ENCODE peak calls at places on chromosomes 5 and 9, in six cellular contexts. Y, Z, E, Q, J and M are unnamed samples.
A peak's percentile ranks its signal among the peaks of the same experiment; 100 is the strongest.

GRCh38 chr5:137935190-137935589 is 45.9 kb downstream of the PKD2L2 start:
- DNase-seq in Y (no peak), Z (no peak), E (no peak), Q (no peak), J (no peak), M (no peak)

GRCh38 chr5:105475401-105475800 is 1912.8 kb upstream of the NUDT12 start:
- DNase-seq in Y (no peak), Z (no peak), E (no peak), Q (no peak), J (no peak), M (no peak)

GRCh38 chr5:29208026-29208425 is 1985.5 kb upstream of the CDH6 start:
- DNase-seq in Y (no peak), Z (no peak), E (no peak), Q (no peak), J (no peak), M (no peak)

GRCh38 chr5:132774406-132774805 is 2.6 kb downstream of the SEPTIN8 start:
- DNase-seq in Y (no peak), Z (no peak), E (no peak), Q (no peak), J (no peak), M (no peak)

GRCh38 chr5:74966151-74967050 is 86.0 kb downstream of the GCNT4 start:
- DNase-seq in Y (no peak), Z (no peak), E (no peak), Q (no peak), J (peak; percentile 71), M (no peak)

GRCh38 chr5:150136841-150137167 is 18.8 kb downstream of the PDGFRB start:
- DNase-seq in Y (no peak), Z (no peak), E (no peak), Q (no peak), J (no peak), M (no peak)

GRCh38 chr5:118952992-118953651 is 35.2 kb downstream of the DTWD2 start:
- DNase-seq in Y (no peak), Z (no peak), E (no peak), Q (no peak), J (no peak), M (no peak)

GRCh38 chr9:35829764-35830096 is 702 bp downstream of the TMEM8B start:
- DNase-seq in Y (no peak), Z (no peak), E (no peak), Q (no peak), J (no peak), M (no peak)

GRCh38 chr5:33964132-33964531 is 20.4 kb downstream of the SLC45A2 start:
- DNase-seq in Y (no peak), Z (no peak), E (no peak), Q (no peak), J (no peak), M (no peak)

GRCh38 chr5:96709152-96709821 is 47.1 kb downstream of the CAST start:
- DNase-seq in Y (no peak), Z (peak; percentile 74), E (no peak), Q (no peak), J (no peak), M (no peak)

GRCh38 chr5:94540856-94541494 is 77.4 kb downstream of the KIAA0825 start:
- DNase-seq in Y (no peak), Z (no peak), E (no peak), Q (no peak), J (no peak), M (no peak)

GRCh38 chr5:147689436-147689835 is 93.1 kb downstream of the JAKMIP2 start:
- DNase-seq in Y (no peak), Z (peak; percentile 71), E (no peak), Q (no peak), J (no peak), M (no peak)

GRCh38 chr5:58458851-58459275 is 1.0 kb downstream of the PLK2 start:
- DNase-seq in Y (no peak), Z (peak; percentile 22), E (no peak), Q (no peak), J (no peak), M (no peak)
- H3K27ac ChIP-seq in Y (peak overlapping the region; percentile 97), Z (peak overlapping the region; percentile 91), E (no peak overlapping the region), Q (peak overlapping the region; percentile 95), J (peak overlapping the region; percentile 93), M (peak overlapping the region; percentile 98)

GRCh38 chr9:134371731-134372130 is 45.5 kb downstream of the RXRA start:
- DNase-seq in Y (no peak), Z (no peak), E (no peak), Q (peak; percentile 95), J (peak; percentile 56), M (peak; percentile 49)
- H3K27ac ChIP-seq in Y (peak overlapping the region; percentile 81), Z (no peak overlapping the region), E (no peak overlapping the region), Q (peak overlapping the region; percentile 92), J (peak overlapping the region; percentile 88), M (peak overlapping the region; percentile 96)

DNA sequence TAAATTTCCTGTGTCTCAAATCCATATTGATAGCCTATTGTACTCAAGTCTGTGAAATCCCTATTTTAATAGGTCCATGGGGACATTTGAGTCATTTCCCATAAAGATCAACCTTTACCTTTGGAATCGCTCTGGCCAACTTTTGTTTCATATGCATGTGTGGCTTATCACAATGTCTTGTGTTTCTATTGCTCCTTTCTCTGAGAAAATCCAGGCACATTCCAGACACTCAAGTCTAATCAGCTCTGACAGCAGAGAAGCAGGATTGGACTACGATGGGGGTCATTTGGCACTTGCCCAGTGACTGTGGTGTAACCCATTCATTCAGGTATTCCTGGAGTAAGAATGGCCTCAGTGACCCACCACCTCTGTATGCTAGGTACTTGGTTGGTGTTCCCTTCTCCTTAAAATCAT is 48.4 kb downstream of the ACTBL2 start:
- DNase-seq in Y (no peak), Z (no peak), E (no peak), Q (no peak), J (no peak), M (no peak)
- H3K27ac ChIP-seq in Y (no peak overlapping the region), Z (no peak overlapping the region), E (no peak overlapping the region), Q (no peak overlapping the region), J (peak overlapping the region; percentile 66), M (no peak overlapping the region)

DNA sequence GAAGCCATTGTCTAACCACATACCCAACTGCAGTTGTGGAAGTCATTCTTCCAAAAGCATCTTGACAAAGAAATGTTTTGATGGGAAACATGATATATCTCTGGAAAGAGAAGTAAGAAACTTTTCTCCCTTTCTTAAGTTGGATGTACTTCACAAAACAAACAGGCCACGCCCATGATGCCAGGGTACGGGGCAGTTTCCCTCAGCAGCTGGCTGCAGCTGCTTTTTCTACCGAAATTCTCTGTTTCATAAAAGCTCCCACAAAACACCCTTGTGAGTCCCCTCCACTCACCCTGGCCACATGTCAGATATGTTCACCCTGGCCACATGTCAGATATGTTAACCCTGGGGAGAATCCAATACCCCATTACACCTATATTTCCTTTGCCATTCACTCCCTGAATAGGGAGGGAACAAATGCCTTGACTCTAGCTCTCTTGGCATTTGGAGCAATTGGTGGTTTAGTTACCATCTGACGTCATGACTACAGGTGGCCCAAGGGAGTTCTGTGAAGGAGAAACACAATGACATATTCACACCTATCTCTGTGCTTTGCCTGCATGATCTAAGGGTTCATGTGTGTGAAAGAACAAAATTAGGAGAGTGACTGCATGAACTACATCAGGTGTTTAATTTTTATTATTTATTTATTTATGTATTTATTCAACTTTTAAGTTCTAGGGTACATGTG is 103.0 kb downstream of the AOPEP start:
- DNase-seq in Y (no peak), Z (peak; percentile 32), E (no peak), Q (no peak), J (no peak), M (no peak)
- H3K27ac ChIP-seq in Y (no peak overlapping the region), Z (no peak overlapping the region), E (no peak overlapping the region), Q (no peak overlapping the region), J (no peak overlapping the region), M (no peak overlapping the region)

DNA sequence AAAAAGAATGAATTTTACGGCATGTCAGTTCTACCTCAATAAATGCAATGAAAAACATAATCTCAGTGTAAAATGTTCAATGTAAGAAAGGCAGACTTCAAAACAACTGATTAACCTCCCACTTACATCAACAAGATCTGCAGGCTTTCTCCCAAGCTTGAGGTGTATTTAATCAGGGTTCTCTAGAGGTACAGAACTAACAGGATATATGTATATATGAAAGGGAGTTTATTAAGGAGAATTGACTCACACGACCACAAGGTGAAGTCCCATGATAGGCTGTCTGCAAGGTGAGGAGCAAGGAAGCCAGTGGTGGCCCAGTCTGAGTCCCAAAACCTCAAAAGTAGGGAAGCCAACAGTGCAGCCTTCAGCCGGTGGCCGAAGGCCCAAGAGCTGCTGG is 35.9 kb downstream of the MARCHF3 start:
- DNase-seq in Y (no peak), Z (no peak), E (no peak), Q (no peak), J (no peak), M (no peak)
- H3K27ac ChIP-seq in Y (no peak overlapping the region), Z (no peak overlapping the region), E (no peak overlapping the region), Q (no peak overlapping the region), J (no peak overlapping the region), M (no peak overlapping the region)

GRCh38 chr5:56349461-56349860 is 116.3 kb upstream of the ANKRD55 start:
- DNase-seq in Y (no peak), Z (no peak), E (no peak), Q (no peak), J (no peak), M (no peak)

GRCh38 chr5:56350030-56350594 is 117.0 kb upstream of the ANKRD55 start:
- DNase-seq in Y (no peak), Z (no peak), E (no peak), Q (no peak), J (no peak), M (no peak)

GRCh38 chr5:56346717-56347116 is 113.6 kb upstream of the ANKRD55 start:
- DNase-seq in Y (no peak), Z (no peak), E (no peak), Q (no peak), J (no peak), M (no peak)

GRCh38 chr5:56352808-56353590 is 119.9 kb upstream of the ANKRD55 start:
- DNase-seq in Y (no peak), Z (no peak), E (no peak), Q (no peak), J (no peak), M (no peak)

GRCh38 chr5:56350595-56351170 is 117.6 kb upstream of the ANKRD55 start:
- DNase-seq in Y (no peak), Z (peak; percentile 83), E (no peak), Q (peak; percentile 88), J (no peak), M (no peak)
- H3K27ac ChIP-seq in Y (no peak overlapping the region), Z (no peak overlapping the region), E (no peak overlapping the region), Q (peak overlapping the region; percentile 2), J (no peak overlapping the region), M (peak overlapping the region; percentile 31)

DNA sequence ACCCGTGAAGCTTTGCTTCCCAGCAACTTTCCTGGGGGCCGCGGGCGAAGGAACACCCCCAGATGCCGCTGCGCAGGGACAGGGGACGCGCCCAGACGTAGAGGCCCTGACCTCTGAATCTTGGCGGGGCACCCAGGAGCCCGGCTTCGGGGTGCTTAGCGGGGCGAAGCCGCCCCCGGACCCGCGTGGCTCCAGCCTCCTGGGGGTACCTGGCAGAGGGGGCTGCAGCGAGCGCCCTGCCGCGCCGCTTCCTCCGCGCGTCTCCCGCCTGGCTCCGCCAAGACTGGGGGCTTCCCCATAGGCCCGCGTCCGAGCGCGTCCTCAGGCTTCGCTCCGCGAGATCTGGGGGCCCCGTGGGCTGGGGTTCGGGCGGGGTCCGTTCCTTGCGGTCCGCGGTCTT is 23.0 kb upstream of the ZNF782 start:
- DNase-seq in Y (no peak), Z (no peak), E (no peak), Q (peak; percentile 39), J (no peak), M (no peak)
- H3K27ac ChIP-seq in Y (no peak overlapping the region), Z (no peak overlapping the region), E (no peak overlapping the region), Q (no peak overlapping the region), J (no peak overlapping the region), M (no peak overlapping the region)